ENCODE peak calls at places on chromosomes 11 and 22, in five cellular contexts. One of them, this sample, is unnamed.

GRCh38 chr11:111441443-111441842 is 62.4 kb upstream of the POU2AF1 start:
- DNase-seq in Right ventricle myocardium superior: no peak
- DNase-seq in AG08395: peak
- DNase-seq in fibroblast of pulmonary artery: peak
- DNase-seq in amniotic stem cell: no peak
- DNase-seq in this sample: peak

GRCh38 chr22:50049299-50050195 is 8.6 kb downstream of the TTLL8 start:
- DNase-seq in Right ventricle myocardium superior: peak
- DNase-seq in AG08395: no peak
- DNase-seq in fibroblast of pulmonary artery: no peak
- DNase-seq in amniotic stem cell: no peak
- DNase-seq in this sample: no peak

GRCh38 chr11:33044281-33044680 is 4.9 kb downstream of the TCP11L1 start:
- DNase-seq in Right ventricle myocardium superior: no peak
- DNase-seq in AG08395: no peak
- DNase-seq in fibroblast of pulmonary artery: no peak
- DNase-seq in amniotic stem cell: no peak
- DNase-seq in this sample: peak

GRCh38 chr11:71447791-71448256 is 369 bp downstream of the DHCR7 start:
- DNase-seq in Right ventricle myocardium superior: peak
- DNase-seq in AG08395: no peak
- DNase-seq in fibroblast of pulmonary artery: no peak
- DNase-seq in amniotic stem cell: no peak
- DNase-seq in this sample: no peak

GRCh38 chr11:117431436-117431835 is 103.8 kb downstream of the CEP164 start:
- DNase-seq in Right ventricle myocardium superior: no peak
- DNase-seq in AG08395: no peak
- DNase-seq in fibroblast of pulmonary artery: no peak
- DNase-seq in amniotic stem cell: no peak
- DNase-seq in this sample: no peak

GRCh38 chr11:65624931-65625627 is 9.5 kb downstream of the PCNX3 start:
- DNase-seq in Right ventricle myocardium superior: no peak
- DNase-seq in AG08395: no peak
- DNase-seq in fibroblast of pulmonary artery: no peak
- DNase-seq in amniotic stem cell: no peak
- DNase-seq in this sample: no peak

GRCh38 chr11:110261195-110262140 is 34.9 kb downstream of the RDX start:
- DNase-seq in Right ventricle myocardium superior: no peak
- DNase-seq in AG08395: no peak
- DNase-seq in fibroblast of pulmonary artery: peak
- DNase-seq in amniotic stem cell: no peak
- DNase-seq in this sample: no peak

GRCh38 chr11:68255526-68255925 is 16.2 kb downstream of the C11orf24 start:
- DNase-seq in Right ventricle myocardium superior: no peak
- DNase-seq in AG08395: no peak
- DNase-seq in fibroblast of pulmonary artery: no peak
- DNase-seq in amniotic stem cell: no peak
- DNase-seq in this sample: no peak

GRCh38 chr11:84673753-84674152 is 953.4 kb downstream of the DLG2 start:
- DNase-seq in Right ventricle myocardium superior: no peak
- DNase-seq in AG08395: peak
- DNase-seq in fibroblast of pulmonary artery: no peak
- DNase-seq in amniotic stem cell: no peak
- DNase-seq in this sample: peak

GRCh38 chr11:66747480-66747879 is 18.5 kb upstream of the SPTBN2 start:
- DNase-seq in Right ventricle myocardium superior: no peak
- DNase-seq in AG08395: no peak
- DNase-seq in fibroblast of pulmonary artery: no peak
- DNase-seq in amniotic stem cell: no peak
- DNase-seq in this sample: no peak

GRCh38 chr22:41636467-41636866 is 15.4 kb downstream of the XRCC6 start:
- DNase-seq in Right ventricle myocardium superior: no peak
- DNase-seq in AG08395: peak
- DNase-seq in fibroblast of pulmonary artery: peak
- DNase-seq in amniotic stem cell: no peak
- DNase-seq in this sample: peak

GRCh38 chr11:61359541-61359940 is 2.1 kb downstream of the CYB561A3 start:
- DNase-seq in Right ventricle myocardium superior: no peak
- DNase-seq in AG08395: no peak
- DNase-seq in fibroblast of pulmonary artery: no peak
- DNase-seq in amniotic stem cell: no peak
- DNase-seq in this sample: no peak

GRCh38 chr22:23750744-23751440 is at the start of gene ZNF70:
- DNase-seq in Right ventricle myocardium superior: peak
- DNase-seq in AG08395: peak
- DNase-seq in fibroblast of pulmonary artery: peak
- DNase-seq in amniotic stem cell: no peak
- DNase-seq in this sample: peak

GRCh38 chr22:32199341-32199740 is 5.5 kb downstream of the RFPL2 start:
- DNase-seq in Right ventricle myocardium superior: no peak
- DNase-seq in AG08395: no peak
- DNase-seq in fibroblast of pulmonary artery: no peak
- DNase-seq in amniotic stem cell: no peak
- DNase-seq in this sample: no peak

GRCh38 chr11:44877908-44878459 is 72.7 kb downstream of the TP53I11 start:
- DNase-seq in Right ventricle myocardium superior: no peak
- DNase-seq in AG08395: no peak
- DNase-seq in fibroblast of pulmonary artery: peak
- DNase-seq in amniotic stem cell: no peak
- DNase-seq in this sample: no peak

GRCh38 chr11:1346669-1347390 is 37.4 kb upstream of the TOLLIP start:
- DNase-seq in Right ventricle myocardium superior: no peak
- DNase-seq in AG08395: no peak
- DNase-seq in fibroblast of pulmonary artery: no peak
- DNase-seq in amniotic stem cell: no peak
- DNase-seq in this sample: no peak

GRCh38 chr22:44396727-44397722 is 84.3 kb upstream of the SHISAL1 start:
- DNase-seq in Right ventricle myocardium superior: no peak
- DNase-seq in AG08395: no peak
- DNase-seq in fibroblast of pulmonary artery: no peak
- DNase-seq in amniotic stem cell: no peak
- DNase-seq in this sample: no peak

This sample was measured in MCF 10A.